ENCODE peak calls at places on chromosomes 11 and 22, in ten cellular contexts. D, A, E, L, F, Y, T, I, O and Q are unnamed samples.

GRCh38 chr11:17991799-17992433 is 20.9 kb downstream of the SERGEF start:
- DNase-seq in D (no peak), A (no peak), E (peak; percentile 75), L (peak; percentile 74), F (peak; percentile 76), Y (peak; percentile 34), T (no peak), I (peak; percentile 67), O (peak; percentile 50), Q (peak; percentile 66)

GRCh38 chr11:70159612-70160570 is 43.2 kb upstream of the FADD start:
- DNase-seq in D (no peak), A (no peak), E (peak; percentile 8), L (no peak), F (peak; percentile 8), Y (peak; percentile 87), T (no peak), I (no peak), O (no peak), Q (no peak)

GRCh38 chr11:121932646-121933185 is 183.3 kb downstream of the BLID start:
- DNase-seq in D (no peak), A (no peak), E (no peak), L (peak; percentile 14), F (no peak), Y (no peak), T (no peak), I (no peak), O (no peak), Q (no peak)

GRCh38 chr22:32754413-32755041 is 47.0 kb upstream of the TIMP3 start:
- DNase-seq in D (peak; percentile 60), A (no peak), E (peak; percentile 51), L (no peak), F (peak; percentile 78), Y (no peak), T (peak; percentile 44), I (no peak), O (no peak), Q (no peak)

GRCh38 chr22:23380230-23380573 is 199.9 kb downstream of the IGLL1 start:
- DNase-seq in D (no peak), A (no peak), E (no peak), L (no peak), F (no peak), Y (peak; percentile 41), T (no peak), I (no peak), O (no peak), Q (no peak)

GRCh38 chr11:16292167-16292859 is 64.0 kb downstream of the SOX6 start:
- DNase-seq in D (no peak), A (no peak), E (no peak), L (no peak), F (no peak), Y (no peak), T (no peak), I (no peak), O (no peak), Q (no peak)

GRCh38 chr11:31803813-31804438 is 7.2 kb downstream of the PAX6 start:
- DNase-seq in D (no peak), A (no peak), E (no peak), L (peak; percentile 71), F (no peak), Y (no peak), T (no peak), I (peak; percentile 65), O (no peak), Q (peak; percentile 27)

GRCh38 chr22:26942301-26942927 is 285.0 kb downstream of the MIAT start:
- DNase-seq in D (no peak), A (no peak), E (no peak), L (no peak), F (no peak), Y (no peak), T (no peak), I (peak; percentile 63), O (no peak), Q (no peak)

GRCh38 chr22:38148252-38148651 is 33.4 kb downstream of the PLA2G6 start:
- DNase-seq in D (no peak), A (no peak), E (peak; percentile 20), L (peak; percentile 44), F (peak; percentile 54), Y (no peak), T (no peak), I (no peak), O (no peak), Q (no peak)

GRCh38 chr11:77207618-77208313 is 79.7 kb downstream of the MYO7A start:
- DNase-seq in D (no peak), A (no peak), E (no peak), L (no peak), F (peak; percentile 8), Y (no peak), T (no peak), I (no peak), O (no peak), Q (no peak)

GRCh38 chr11:27619039-27619438 is 81.2 kb downstream of the BDNF start:
- DNase-seq in D (no peak), A (no peak), E (no peak), L (no peak), F (no peak), Y (no peak), T (no peak), I (no peak), O (no peak), Q (no peak)

GRCh38 chr11:117851091-117851490 is 25.4 kb downstream of the FXYD6 start:
- DNase-seq in D (no peak), A (no peak), E (peak; percentile 67), L (peak; percentile 41), F (peak; percentile 33), Y (no peak), T (no peak), I (peak; percentile 36), O (no peak), Q (no peak)

DNA sequence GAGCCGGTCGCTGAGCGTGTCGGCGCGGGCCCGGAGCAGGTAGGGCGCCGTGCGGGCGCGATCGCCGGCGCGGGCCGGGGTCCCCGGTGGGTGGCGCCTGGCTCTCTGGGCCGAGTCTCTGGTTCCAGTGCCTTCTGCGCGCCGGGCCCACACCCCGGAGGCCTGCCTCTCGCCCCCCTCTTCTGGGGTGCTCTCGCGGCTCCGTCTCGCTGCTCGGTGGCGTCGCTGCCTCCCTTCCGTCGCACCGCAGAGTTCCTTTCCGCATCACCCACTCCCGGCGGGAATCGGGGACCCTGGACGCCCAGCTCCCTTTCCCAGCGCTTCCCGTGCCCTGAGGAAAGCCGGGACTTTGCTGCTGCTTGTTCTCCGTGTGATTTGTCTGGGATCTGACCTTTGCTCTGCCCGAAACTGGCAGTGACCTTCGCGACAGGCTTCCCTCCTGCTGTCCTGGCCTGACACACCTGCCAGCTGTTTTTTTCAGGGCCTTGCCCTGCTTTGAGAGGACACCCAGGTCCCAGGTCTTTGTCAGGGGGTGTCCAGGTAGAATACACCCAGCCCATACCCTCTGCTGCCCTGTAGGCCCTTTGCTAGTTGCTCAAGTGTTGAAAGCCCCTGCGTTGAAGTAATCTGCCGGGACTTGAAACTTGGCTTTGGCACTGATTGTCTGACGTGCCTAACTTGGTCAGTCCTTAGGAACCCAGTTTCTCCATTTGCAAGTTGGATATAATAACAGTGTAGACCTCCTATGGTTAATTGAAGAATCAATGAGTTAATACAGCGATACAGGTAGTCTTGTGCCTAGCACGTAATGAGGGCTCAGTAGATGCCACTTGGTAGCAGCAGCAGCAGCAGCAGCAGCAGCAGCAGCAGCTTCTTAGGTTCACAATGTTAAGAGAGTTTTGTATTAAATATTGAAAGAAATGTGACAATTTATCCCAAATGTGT is 791 bp downstream of the FDX1 start:
- DNase-seq in D (no peak), A (no peak), E (peak; percentile 50), L (peak; percentile 64), F (peak; percentile 50), Y (peak; percentile 29), T (peak; percentile 50), I (peak; percentile 12), O (peak; percentile 54), Q (peak; percentile 53)
- TF ChIP-seq CTCF in D (peak; percentile 4), A (no peak), E (no peak), L (no peak), F (no peak), Y (no peak), T (no peak), I (no peak), O (no peak), Q (peak; percentile 0)

DNA sequence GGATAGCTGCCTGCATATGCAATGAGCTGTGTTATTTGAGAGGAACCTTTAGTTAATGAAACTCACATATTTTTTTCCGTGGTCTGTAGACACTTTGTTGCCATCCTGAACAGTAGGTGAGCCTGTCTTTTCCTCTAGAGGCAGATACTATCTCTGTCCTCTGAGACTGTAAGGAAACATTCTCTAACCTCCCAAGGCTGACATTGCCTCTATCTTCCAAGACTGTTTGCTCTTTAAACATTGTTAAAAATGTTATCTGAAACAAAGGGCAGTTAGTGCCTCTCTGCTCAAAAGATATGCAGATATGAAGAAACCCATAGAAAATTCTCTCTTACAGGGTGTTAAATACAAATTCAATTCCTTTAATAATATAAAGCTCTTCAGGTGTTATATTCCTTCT is 963.8 kb upstream of the CNTN5 start:
- DNase-seq in D (no peak), A (no peak), E (no peak), L (no peak), F (no peak), Y (no peak), T (no peak), I (no peak), O (no peak), Q (no peak)
- TF ChIP-seq CTCF in D (no peak), A (no peak), E (no peak), L (no peak), F (no peak), Y (no peak), T (no peak), I (no peak), O (no peak), Q (no peak)

GRCh38 chr11:4087551-4087950 is 7.0 kb upstream of the RRM1 start:
- DNase-seq in D (no peak), A (no peak), E (no peak), L (peak; percentile 62), F (no peak), Y (no peak), T (no peak), I (no peak), O (no peak), Q (no peak)
- TF ChIP-seq CTCF in D (no peak), A (no peak), E (peak; percentile 28), L (peak; percentile 29), F (peak; percentile 40), Y (no peak), T (no peak), I (peak; percentile 30), O (no peak), Q (no peak)

GRCh38 chr11:7578276-7578955 is 64.6 kb downstream of the PPFIBP2 start:
- DNase-seq in D (no peak), A (no peak), E (no peak), L (no peak), F (no peak), Y (no peak), T (no peak), I (no peak), O (no peak), Q (no peak)
- TF ChIP-seq CTCF in D (no peak), A (no peak), E (no peak), L (no peak), F (no peak), Y (no peak), T (no peak), I (no peak), O (no peak), Q (no peak)